ENCODE peak calls at places on chromosomes 13 and 19, in six cellular contexts. Q, W, M, U, L and X are unnamed samples.
A peak's percentile ranks its signal among the peaks of the same experiment; 100 is the strongest.

GRCh38 chr13:30905932-30906383 is at the start of gene MEDAG:
- DNase-seq in U (no peak), M (no peak), W (no peak), Q (no peak), L (peak; percentile 81), X (peak; percentile 29)

GRCh38 chr19:41330476-41330875 is 20.5 kb downstream of the CCDC97 start:
- DNase-seq in W (no peak), M (no peak), U (no peak), Q (no peak), L (no peak), X (no peak)

GRCh38 chr13:95247857-95248256 is 53.4 kb downstream of the ABCC4 start:
- DNase-seq in W (no peak), L (no peak), U (no peak), Q (no peak), M (no peak), X (no peak)

GRCh38 chr19:49515767-49516166 is 3.3 kb downstream of the FCGRT start:
- DNase-seq in Q (no peak), L (no peak), W (no peak), U (no peak), M (no peak), X (no peak)

GRCh38 chr19:6425732-6426686 is 1.4 kb upstream of the KHSRP start:
- DNase-seq in M (no peak), U (no peak), Q (no peak), L (no peak), W (no peak), X (no peak)

GRCh38 chr19:5200844-5201243 is 139.8 kb downstream of the PTPRS start:
- DNase-seq in M (no peak), L (no peak), U (no peak), Q (no peak), W (no peak), X (no peak)

GRCh38 chr19:38529610-38530009 is 88.1 kb downstream of the MAP4K1 start:
- DNase-seq in L (no peak), U (no peak), Q (no peak), M (no peak), W (no peak), X (no peak)

GRCh38 chr13:49246850-49247721 is 639 bp upstream of the CDADC1 start:
- DNase-seq in Q (no peak), M (no peak), L (no peak), W (no peak), U (no peak), X (no peak)

GRCh38 chr19:17687141-17687856 is 855 bp downstream of the UNC13A start:
- DNase-seq in M (no peak), L (no peak), W (no peak), Q (no peak), U (no peak), X (no peak)

GRCh38 chr19:4906963-4907362 is 2.3 kb upstream of the UHRF1 start:
- DNase-seq in M (no peak), U (no peak), L (no peak), W (no peak), Q (no peak), X (no peak)

GRCh38 chr19:3098515-3099346 is 4.6 kb downstream of the GNA11 start:
- DNase-seq in W (no peak), Q (no peak), U (no peak), L (peak; percentile 85), M (no peak), X (peak; percentile 63)